ENCODE peak calls at places on chromosomes 7 and 10, in six cellular contexts. One of them, this sample, is unnamed.

GRCh38 chr10:35259769-35260397 is 76.4 kb upstream of the CCNY start:
- DNase-seq in fibroblast of lung: peak; percentile 98
- DNase-seq in small intestine: no peak
- DNase-seq in Peyer's patch: no peak
- DNase-seq in BE2C: no peak
- DNase-seq in aorta: no peak
- DNase-seq in this sample: no peak

GRCh38 chr7:87658553-87658952 is 30.4 kb downstream of the RUNDC3B start:
- DNase-seq in small intestine: no peak
- DNase-seq in BE2C: no peak
- DNase-seq in fibroblast of lung: no peak
- DNase-seq in Peyer's patch: no peak
- DNase-seq in aorta: no peak
- DNase-seq in this sample: no peak

GRCh38 chr10:30832727-30833624 is 198.7 kb downstream of the ZNF438 start:
- DNase-seq in fibroblast of lung: no peak
- DNase-seq in Peyer's patch: no peak
- DNase-seq in BE2C: no peak
- DNase-seq in aorta: no peak
- DNase-seq in small intestine: no peak
- DNase-seq in this sample: no peak

GRCh38 chr10:14032406-14032998 is 298.2 kb downstream of the FRMD4A start:
- DNase-seq in aorta: peak; percentile 78
- DNase-seq in Peyer's patch: no peak
- DNase-seq in BE2C: peak; percentile 10
- DNase-seq in fibroblast of lung: peak; percentile 17
- DNase-seq in small intestine: no peak
- DNase-seq in this sample: peak; percentile 36

GRCh38 chr7:7292608-7293007 is 110.3 kb downstream of the C1GALT1 start:
- DNase-seq in BE2C: no peak
- DNase-seq in aorta: no peak
- DNase-seq in small intestine: no peak
- DNase-seq in Peyer's patch: no peak
- DNase-seq in fibroblast of lung: no peak
- DNase-seq in this sample: no peak

GRCh38 chr7:268991-269390 is 21.0 kb upstream of the FOXL3 start:
- DNase-seq in fibroblast of lung: no peak
- DNase-seq in aorta: peak; percentile 66
- DNase-seq in Peyer's patch: no peak
- DNase-seq in small intestine: no peak
- DNase-seq in BE2C: no peak
- DNase-seq in this sample: no peak

GRCh38 chr10:108434818-108435217 is 1270.3 kb upstream of the SORCS1 start:
- DNase-seq in Peyer's patch: no peak
- DNase-seq in small intestine: no peak
- DNase-seq in fibroblast of lung: no peak
- DNase-seq in BE2C: peak; percentile 58
- DNase-seq in aorta: no peak
- DNase-seq in this sample: no peak

GRCh38 chr7:2540133-2540532 is 15.2 kb downstream of the BRAT1 start:
- DNase-seq in aorta: no peak
- DNase-seq in small intestine: no peak
- DNase-seq in BE2C: no peak
- DNase-seq in fibroblast of lung: no peak
- DNase-seq in Peyer's patch: no peak
- DNase-seq in this sample: no peak

GRCh38 chr10:132674311-132674710 is 111.6 kb downstream of the NKX6-2 start:
- DNase-seq in small intestine: no peak
- DNase-seq in Peyer's patch: no peak
- DNase-seq in fibroblast of lung: no peak
- DNase-seq in aorta: peak; percentile 52
- DNase-seq in BE2C: no peak
- DNase-seq in this sample: peak; percentile 16

GRCh38 chr7:31126976-31127375 is 74.9 kb downstream of the ADCYAP1R1 start:
- DNase-seq in Peyer's patch: no peak
- DNase-seq in fibroblast of lung: peak; percentile 29
- DNase-seq in aorta: no peak
- DNase-seq in BE2C: no peak
- DNase-seq in small intestine: no peak
- DNase-seq in this sample: no peak

GRCh38 chr7:112080441-112080840 is 125.8 kb downstream of the DOCK4 start:
- DNase-seq in BE2C: no peak
- DNase-seq in fibroblast of lung: peak; percentile 87
- DNase-seq in small intestine: no peak
- DNase-seq in Peyer's patch: no peak
- DNase-seq in aorta: no peak
- DNase-seq in this sample: no peak

GRCh38 chr7:149228831-149229471 is 10.5 kb upstream of the ZNF212 start:
- DNase-seq in fibroblast of lung: no peak
- DNase-seq in aorta: no peak
- DNase-seq in BE2C: no peak
- DNase-seq in Peyer's patch: no peak
- DNase-seq in small intestine: no peak
- DNase-seq in this sample: no peak

GRCh38 chr10:132183046-132183445 is 3.7 kb upstream of the DPYSL4 start:
- DNase-seq in small intestine: peak; percentile 61
- DNase-seq in Peyer's patch: no peak
- DNase-seq in fibroblast of lung: no peak
- DNase-seq in aorta: no peak
- DNase-seq in BE2C: peak; percentile 45
- DNase-seq in this sample: no peak

GRCh38 chr10:132164801-132165278 is 21.9 kb upstream of the DPYSL4 start:
- DNase-seq in fibroblast of lung: no peak
- DNase-seq in Peyer's patch: no peak
- DNase-seq in aorta: peak; percentile 51
- DNase-seq in small intestine: peak; percentile 51
- DNase-seq in BE2C: no peak
- DNase-seq in this sample: no peak

GRCh38 chr7:479115-479947 is 40.3 kb downstream of the PDGFA start:
- DNase-seq in aorta: peak; percentile 73
- DNase-seq in BE2C: peak; percentile 3
- DNase-seq in fibroblast of lung: no peak
- DNase-seq in small intestine: no peak
- DNase-seq in Peyer's patch: no peak
- DNase-seq in this sample: no peak

GRCh38 chr10:70367195-70367796 is 15.1 kb downstream of the LRRC20 start:
- DNase-seq in small intestine: no peak
- DNase-seq in BE2C: no peak
- DNase-seq in fibroblast of lung: peak; percentile 85
- DNase-seq in Peyer's patch: no peak
- DNase-seq in aorta: no peak
- DNase-seq in this sample: no peak

GRCh38 chr10:104546756-104547155 is 94.3 kb upstream of the SORCS3 start:
- DNase-seq in aorta: no peak
- DNase-seq in BE2C: no peak
- DNase-seq in Peyer's patch: no peak
- DNase-seq in small intestine: no peak
- DNase-seq in fibroblast of lung: no peak
- DNase-seq in this sample: no peak

GRCh38 chr10:33594475-33594874 is 260.0 kb upstream of the NRP1 start:
- DNase-seq in BE2C: no peak
- DNase-seq in aorta: no peak
- DNase-seq in Peyer's patch: no peak
- DNase-seq in fibroblast of lung: no peak
- DNase-seq in small intestine: no peak
- DNase-seq in this sample: no peak

GRCh38 chr7:48078470-48078869 is 10.6 kb upstream of the UPP1 start:
- DNase-seq in small intestine: peak; percentile 47
- DNase-seq in BE2C: no peak
- DNase-seq in fibroblast of lung: no peak
- DNase-seq in aorta: no peak
- DNase-seq in Peyer's patch: no peak
- DNase-seq in this sample: no peak

GRCh38 chr7:26376208-26376917 is 84.7 kb downstream of the SNX10 start:
- DNase-seq in small intestine: no peak
- DNase-seq in BE2C: peak; percentile 10
- DNase-seq in fibroblast of lung: no peak
- DNase-seq in aorta: peak; percentile 77
- DNase-seq in Peyer's patch: peak; percentile 52
- DNase-seq in this sample: peak; percentile 30

DNA sequence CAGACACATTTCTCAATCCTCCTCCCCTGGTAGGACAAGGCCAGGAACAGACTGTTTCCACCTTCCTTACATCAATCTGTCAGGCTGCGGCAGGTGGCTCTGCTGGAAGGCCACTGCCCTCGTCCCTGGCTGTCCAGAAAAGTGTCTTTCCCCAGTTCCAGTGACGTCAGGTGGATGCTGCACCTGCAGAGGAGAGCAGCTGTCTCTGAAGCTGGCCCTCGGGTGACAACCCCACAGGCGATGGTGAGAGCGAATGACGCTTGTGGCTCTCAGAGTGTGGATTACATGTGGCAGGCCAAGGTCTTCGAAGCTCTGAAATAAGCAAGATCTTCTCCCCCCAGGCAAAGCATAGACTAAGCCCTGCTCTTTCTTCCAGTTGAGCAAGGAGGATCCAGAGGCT is 146.9 kb upstream of the RET start:
- DNase-seq in BE2C: no peak
- DNase-seq in fibroblast of lung: no peak
- DNase-seq in small intestine: no peak
- DNase-seq in aorta: no peak
- DNase-seq in Peyer's patch: no peak
- DNase-seq in this sample: no peak
- H3K4me3 ChIP-seq in BE2C: no peak overlapping the region
- H3K4me3 ChIP-seq in fibroblast of lung: no peak overlapping the region
- H3K4me3 ChIP-seq in small intestine: no peak overlapping the region
- H3K4me3 ChIP-seq in aorta: no peak overlapping the region
- H3K4me3 ChIP-seq in Peyer's patch: no peak overlapping the region
- H3K4me3 ChIP-seq in this sample: no peak overlapping the region

GRCh38 chr7:157799076-157799685 is 462.4 kb downstream of the DNAJB6 start:
- DNase-seq in aorta: peak; percentile 59
- DNase-seq in fibroblast of lung: no peak
- DNase-seq in small intestine: no peak
- DNase-seq in Peyer's patch: no peak
- DNase-seq in BE2C: no peak
- DNase-seq in this sample: no peak
- H3K4me1 ChIP-seq in aorta: no peaks in the 10 kb centered on the region
- H3K4me1 ChIP-seq in fibroblast of lung: no peaks in the 10 kb centered on the region
- H3K4me1 ChIP-seq in small intestine: no peaks in the 10 kb centered on the region
- H3K4me1 ChIP-seq in Peyer's patch: no peaks in the 10 kb centered on the region
- H3K4me1 ChIP-seq in BE2C: no peaks in the 10 kb centered on the region
- H3K4me1 ChIP-seq in this sample: no peaks in the 10 kb centered on the region

GRCh38 chr7:110987130-110987693 is 103.7 kb upstream of the LRRN3 start:
- DNase-seq in small intestine: no peak
- DNase-seq in aorta: no peak
- DNase-seq in fibroblast of lung: peak; percentile 5
- DNase-seq in Peyer's patch: no peak
- DNase-seq in BE2C: no peak
- DNase-seq in this sample: no peak
- H3K4me3 ChIP-seq in small intestine: no peak overlapping the region
- H3K4me3 ChIP-seq in aorta: no peak overlapping the region
- H3K4me3 ChIP-seq in fibroblast of lung: no peak overlapping the region
- H3K4me3 ChIP-seq in Peyer's patch: no peak overlapping the region
- H3K4me3 ChIP-seq in BE2C: no peak overlapping the region
- H3K4me3 ChIP-seq in this sample: no peak overlapping the region

GRCh38 chr10:110008518-110009339 is 945 bp downstream of the ADD3 start:
- DNase-seq in fibroblast of lung: no peak
- DNase-seq in small intestine: peak; percentile 67
- DNase-seq in aorta: no peak
- DNase-seq in Peyer's patch: peak; percentile 70
- DNase-seq in BE2C: peak; percentile 34
- DNase-seq in this sample: peak; percentile 28

GRCh38 chr10:110005716-110006115 is 2.1 kb upstream of the ADD3 start:
- DNase-seq in Peyer's patch: no peak
- DNase-seq in small intestine: peak; percentile 56
- DNase-seq in BE2C: peak; percentile 52
- DNase-seq in fibroblast of lung: peak; percentile 74
- DNase-seq in aorta: no peak
- DNase-seq in this sample: no peak

GRCh38 chr10:110006358-110007170 is 1.2 kb upstream of the ADD3 start:
- DNase-seq in fibroblast of lung: peak; percentile 82
- DNase-seq in aorta: peak; percentile 84
- DNase-seq in small intestine: peak; percentile 51
- DNase-seq in BE2C: peak; percentile 51
- DNase-seq in Peyer's patch: peak; percentile 38
- DNase-seq in this sample: no peak

GRCh38 chr10:110007171-110007700 is 548 bp upstream of the ADD3 start:
- DNase-seq in fibroblast of lung: peak; percentile 33
- DNase-seq in Peyer's patch: no peak
- DNase-seq in small intestine: peak; percentile 57
- DNase-seq in aorta: no peak
- DNase-seq in BE2C: no peak
- DNase-seq in this sample: no peak

GRCh38 chr10:110007701-110008517 is at the start of gene ADD3:
- DNase-seq in Peyer's patch: peak; percentile 98
- DNase-seq in fibroblast of lung: peak; percentile 91
- DNase-seq in BE2C: peak; percentile 99
- DNase-seq in small intestine: peak; percentile 90
- DNase-seq in aorta: peak; percentile 98
- DNase-seq in this sample: peak; percentile 95
- H3K4me1 ChIP-seq in Peyer's patch: no peaks in the 10 kb centered on the region
- H3K4me1 ChIP-seq in fibroblast of lung: peaks cover 4% of the 10 kb centered on the region
- H3K4me1 ChIP-seq in BE2C: peaks cover 22% of the 10 kb centered on the region
- H3K4me1 ChIP-seq in small intestine: peaks cover 2% of the 10 kb centered on the region
- H3K4me1 ChIP-seq in aorta: no peaks in the 10 kb centered on the region
- H3K4me1 ChIP-seq in this sample: peaks cover 31% of the 10 kb centered on the region

GRCh38 chr7:135748770-135749169 is at the start of gene FAM180A:
- DNase-seq in fibroblast of lung: peak; percentile 81
- DNase-seq in aorta: peak; percentile 90
- DNase-seq in BE2C: no peak
- DNase-seq in Peyer's patch: no peak
- DNase-seq in small intestine: no peak
- DNase-seq in this sample: no peak

GRCh38 chr7:135744938-135745701 is 3.5 kb downstream of the FAM180A start:
- DNase-seq in small intestine: no peak
- DNase-seq in fibroblast of lung: peak; percentile 96
- DNase-seq in Peyer's patch: no peak
- DNase-seq in BE2C: no peak
- DNase-seq in aorta: no peak
- DNase-seq in this sample: no peak

GRCh38 chr7:135743907-135744789 is 4.5 kb downstream of the FAM180A start:
- DNase-seq in fibroblast of lung: peak; percentile 90
- DNase-seq in BE2C: no peak
- DNase-seq in small intestine: no peak
- DNase-seq in aorta: no peak
- DNase-seq in Peyer's patch: no peak
- DNase-seq in this sample: no peak

GRCh38 chr7:135745702-135746312 is 2.8 kb downstream of the FAM180A start:
- DNase-seq in Peyer's patch: no peak
- DNase-seq in BE2C: no peak
- DNase-seq in small intestine: peak; percentile 5
- DNase-seq in aorta: peak; percentile 89
- DNase-seq in fibroblast of lung: peak; percentile 99
- DNase-seq in this sample: no peak

GRCh38 chr7:135747366-135747765 is 1.2 kb downstream of the FAM180A start:
- DNase-seq in Peyer's patch: no peak
- DNase-seq in BE2C: no peak
- DNase-seq in fibroblast of lung: no peak
- DNase-seq in aorta: no peak
- DNase-seq in small intestine: no peak
- DNase-seq in this sample: no peak
- H3K4me3 ChIP-seq in Peyer's patch: no peak overlapping the region
- H3K4me3 ChIP-seq in BE2C: no peak overlapping the region
- H3K4me3 ChIP-seq in fibroblast of lung: peak overlapping the region; percentile 49
- H3K4me3 ChIP-seq in aorta: peak overlapping the region; percentile 65
- H3K4me3 ChIP-seq in small intestine: no peak overlapping the region
- H3K4me3 ChIP-seq in this sample: no peak overlapping the region

DNA sequence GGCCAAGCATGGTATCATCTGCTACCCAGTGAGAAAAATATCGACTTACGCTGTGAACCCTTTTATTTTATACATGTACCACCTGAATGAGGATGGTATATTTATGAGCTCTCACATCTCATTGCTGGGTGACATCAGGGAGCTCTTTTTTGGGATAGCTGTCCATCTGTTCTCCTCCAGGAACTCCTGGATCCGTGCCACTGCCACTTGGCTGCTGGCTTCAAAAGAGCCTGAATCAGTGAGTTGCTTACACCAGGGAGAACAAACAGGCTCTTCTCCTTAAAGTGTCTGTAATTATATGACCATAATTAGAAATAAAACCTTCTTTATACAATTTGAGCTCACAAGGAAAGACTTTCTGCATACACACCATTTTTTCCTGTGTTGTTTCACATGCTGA is 106.2 kb downstream of the KAT6B start:
- DNase-seq in BE2C: no peak
- DNase-seq in small intestine: no peak
- DNase-seq in fibroblast of lung: no peak
- DNase-seq in aorta: peak; percentile 81
- DNase-seq in Peyer's patch: peak; percentile 23
- DNase-seq in this sample: no peak
- H3K4me1 ChIP-seq in BE2C: peaks cover 10% of the 10 kb centered on the region
- H3K4me1 ChIP-seq in small intestine: peaks cover 6% of the 10 kb centered on the region
- H3K4me1 ChIP-seq in fibroblast of lung: peaks cover 10% of the 10 kb centered on the region
- H3K4me1 ChIP-seq in aorta: peaks cover 4% of the 10 kb centered on the region
- H3K4me1 ChIP-seq in Peyer's patch: no peaks in the 10 kb centered on the region
- H3K4me1 ChIP-seq in this sample: no peaks in the 10 kb centered on the region